ENCODE peak calls at places on chromosomes 2 and 18, in four cellular contexts. X is NCI-H460, R is RPMI8226, Z is esophagus squamous epithelium. D is an unnamed sample.

GRCh38 chr2:182920089-182920488 is 53.7 kb upstream of the FRZB start:
- DNase-seq in Z (no peak), X (no peak), R (no peak), D (no peak)

GRCh38 chr18:75210274-75211001 is at the start of gene TSHZ1:
- DNase-seq in X (peak; percentile 71), R (peak; percentile 89), Z (peak; percentile 46), D (no peak)

GRCh38 chr2:230905448-230906430 is 19.3 kb downstream of the GPR55 start:
- DNase-seq in Z (no peak), X (no peak), R (no peak), D (no peak)

GRCh38 chr2:148746973-148747372 is 102.4 kb downstream of the EPC2 start:
- DNase-seq in Z (no peak), R (no peak), X (no peak), D (no peak)

GRCh38 chr2:116696223-116696622 is 1118.3 kb upstream of the DDX18 start:
- DNase-seq in R (no peak), X (no peak), Z (no peak), D (no peak)

GRCh38 chr2:48414980-48415764 is 114.8 kb upstream of the STON1 start:
- DNase-seq in Z (no peak), X (no peak), R (no peak), D (no peak)

GRCh38 chr18:74303936-74304335 is 11.7 kb upstream of the C18orf63 start:
- DNase-seq in X (no peak), Z (no peak), R (no peak), D (no peak)

GRCh38 chr2:119227346-119227745 is 3.7 kb downstream of the STEAP3 start:
- DNase-seq in X (no peak), R (no peak), Z (no peak), D (no peak)

GRCh38 chr2:139529045-139529444 is 748.9 kb upstream of the NXPH2 start:
- DNase-seq in X (no peak), R (no peak), Z (no peak), D (no peak)

GRCh38 chr2:173571887-173572680 is 217.4 kb downstream of the CDCA7 start:
- DNase-seq in Z (no peak), X (no peak), R (no peak), D (no peak)

GRCh38 chr18:54765636-54766035 is 62.6 kb upstream of the RAB27B start:
- DNase-seq in X (no peak), Z (no peak), R (no peak), D (no peak)

GRCh38 chr2:216370961-216371633 is 1.2 kb downstream of the MARCHF4 start:
- DNase-seq in X (no peak), R (no peak), Z (no peak), D (no peak)

D was measured in thoracic aorta.